ENCODE peak calls at places on chromosome 14, in four cellular contexts. L, A, F and U are unnamed samples.

GRCh38 chr14:32244404-32244803 is 41.3 kb upstream of the RNU6-8 start:
- DNase-seq in L (no peak), A (no peak), F (no peak), U (no peak)

GRCh38 chr14:61470261-61470953 is 149.0 kb downstream of the PRKCH start:
- DNase-seq in L (no peak), A (no peak), F (no peak), U (peak)

GRCh38 chr14:106879241-106879640 is 1352.9 kb downstream of the TMEM121 start:
- DNase-seq in L (peak), A (no peak), F (peak), U (no peak)

GRCh38 chr14:68530443-68530842 is 262.4 kb downstream of the ZFP36L1 start:
- DNase-seq in L (no peak), A (no peak), F (no peak), U (no peak)

GRCh38 chr14:39434401-39434800 is 2.2 kb upstream of the FBXO33 start:
- DNase-seq in L (no peak), A (no peak), F (no peak), U (no peak)

GRCh38 chr14:79373451-79373850 is 837.9 kb downstream of the DIO2 start:
- DNase-seq in L (no peak), A (no peak), F (no peak), U (no peak)

GRCh38 chr14:89336338-89336737 is 80.7 kb downstream of the FOXN3 start:
- DNase-seq in L (no peak), A (no peak), F (no peak), U (no peak)

GRCh38 chr14:54814076-54814475 is 88.5 kb downstream of the GCH1 start:
- DNase-seq in L (no peak), A (no peak), F (no peak), U (peak)

GRCh38 chr14:44791730-44792129 is 170.0 kb downstream of the KLHL28 start:
- DNase-seq in L (no peak), A (no peak), F (no peak), U (no peak)